ENCODE peak calls at places on chromosomes 6 and 20, in ten cellular contexts. One of them, this sample, is unnamed.

GRCh38 chr20:53606364-53606985 is 12.8 kb upstream of the ZNF217 start:
- DNase-seq in NCI-H510A treated with DMSO at 0.1 percent for 48 hours: no peak
- DNase-seq in epithelial cell of esophagus: no peak
- DNase-seq in GM23338: no peak
- DNase-seq in NCI-H2081: no peak
- DNase-seq in stimulated activated CD8-positive, alpha-beta memory T cell treated with anti-CD3 and anti-CD28 coated beads, Interleukin-15, amount 100 ng/mL, for 4 hours: no peak
- DNase-seq in fibroblast of mammary gland: peak
- DNase-seq in WERI-Rb-1: no peak
- DNase-seq in H9: no peak
- DNase-seq in BE2C: no peak
- DNase-seq in this sample: no peak

GRCh38 chr20:50379049-50379990 is 130.9 kb upstream of the PTPN1 start:
- DNase-seq in BE2C: peak
- DNase-seq in GM23338: no peak
- DNase-seq in NCI-H2081: peak
- DNase-seq in H9: no peak
- DNase-seq in fibroblast of mammary gland: peak
- DNase-seq in NCI-H510A treated with DMSO at 0.1 percent for 48 hours: no peak
- DNase-seq in WERI-Rb-1: no peak
- DNase-seq in stimulated activated CD8-positive, alpha-beta memory T cell treated with anti-CD3 and anti-CD28 coated beads, Interleukin-15, amount 100 ng/mL, for 4 hours: no peak
- DNase-seq in epithelial cell of esophagus: peak
- DNase-seq in this sample: no peak

GRCh38 chr20:36547186-36548005 is 6.1 kb downstream of the MYL9 start:
- DNase-seq in GM23338: no peak
- DNase-seq in NCI-H2081: no peak
- DNase-seq in H9: no peak
- DNase-seq in stimulated activated CD8-positive, alpha-beta memory T cell treated with anti-CD3 and anti-CD28 coated beads, Interleukin-15, amount 100 ng/mL, for 4 hours: no peak
- DNase-seq in epithelial cell of esophagus: no peak
- DNase-seq in BE2C: no peak
- DNase-seq in fibroblast of mammary gland: no peak
- DNase-seq in WERI-Rb-1: no peak
- DNase-seq in NCI-H510A treated with DMSO at 0.1 percent for 48 hours: no peak
- DNase-seq in this sample: no peak

GRCh38 chr20:36741072-36741471 is 4.8 kb downstream of the NDRG3 start:
- DNase-seq in fibroblast of mammary gland: no peak
- DNase-seq in stimulated activated CD8-positive, alpha-beta memory T cell treated with anti-CD3 and anti-CD28 coated beads, Interleukin-15, amount 100 ng/mL, for 4 hours: no peak
- DNase-seq in NCI-H2081: no peak
- DNase-seq in epithelial cell of esophagus: no peak
- DNase-seq in GM23338: no peak
- DNase-seq in BE2C: peak
- DNase-seq in WERI-Rb-1: peak
- DNase-seq in H9: no peak
- DNase-seq in NCI-H510A treated with DMSO at 0.1 percent for 48 hours: no peak
- DNase-seq in this sample: no peak

GRCh38 chr6:142246960-142247359 is 54.8 kb upstream of the ADGRG6 start:
- DNase-seq in fibroblast of mammary gland: no peak
- DNase-seq in GM23338: no peak
- DNase-seq in NCI-H510A treated with DMSO at 0.1 percent for 48 hours: no peak
- DNase-seq in epithelial cell of esophagus: no peak
- DNase-seq in BE2C: no peak
- DNase-seq in H9: no peak
- DNase-seq in stimulated activated CD8-positive, alpha-beta memory T cell treated with anti-CD3 and anti-CD28 coated beads, Interleukin-15, amount 100 ng/mL, for 4 hours: no peak
- DNase-seq in NCI-H2081: no peak
- DNase-seq in WERI-Rb-1: no peak
- DNase-seq in this sample: no peak

GRCh38 chr6:117568247-117568646 is 34.1 kb downstream of the GOPC start:
- DNase-seq in H9: no peak
- DNase-seq in NCI-H510A treated with DMSO at 0.1 percent for 48 hours: no peak
- DNase-seq in fibroblast of mammary gland: no peak
- DNase-seq in GM23338: no peak
- DNase-seq in WERI-Rb-1: no peak
- DNase-seq in stimulated activated CD8-positive, alpha-beta memory T cell treated with anti-CD3 and anti-CD28 coated beads, Interleukin-15, amount 100 ng/mL, for 4 hours: no peak
- DNase-seq in BE2C: no peak
- DNase-seq in epithelial cell of esophagus: no peak
- DNase-seq in NCI-H2081: no peak
- DNase-seq in this sample: no peak

GRCh38 chr20:50120935-50121693 is 8.2 kb upstream of the UBE2V1 start:
- DNase-seq in BE2C: peak
- DNase-seq in GM23338: peak
- DNase-seq in H9: peak
- DNase-seq in fibroblast of mammary gland: peak
- DNase-seq in NCI-H510A treated with DMSO at 0.1 percent for 48 hours: peak
- DNase-seq in epithelial cell of esophagus: peak
- DNase-seq in stimulated activated CD8-positive, alpha-beta memory T cell treated with anti-CD3 and anti-CD28 coated beads, Interleukin-15, amount 100 ng/mL, for 4 hours: peak
- DNase-seq in WERI-Rb-1: peak
- DNase-seq in NCI-H2081: peak
- DNase-seq in this sample: peak

GRCh38 chr20:25233016-25233772 is 14.7 kb upstream of the PYGB start:
- DNase-seq in WERI-Rb-1: no peak
- DNase-seq in epithelial cell of esophagus: peak
- DNase-seq in NCI-H510A treated with DMSO at 0.1 percent for 48 hours: no peak
- DNase-seq in H9: no peak
- DNase-seq in fibroblast of mammary gland: peak
- DNase-seq in BE2C: no peak
- DNase-seq in GM23338: no peak
- DNase-seq in stimulated activated CD8-positive, alpha-beta memory T cell treated with anti-CD3 and anti-CD28 coated beads, Interleukin-15, amount 100 ng/mL, for 4 hours: no peak
- DNase-seq in NCI-H2081: peak
- DNase-seq in this sample: no peak

GRCh38 chr6:167550936-167551633 is 226.2 kb downstream of the TTLL2 start:
- DNase-seq in stimulated activated CD8-positive, alpha-beta memory T cell treated with anti-CD3 and anti-CD28 coated beads, Interleukin-15, amount 100 ng/mL, for 4 hours: no peak
- DNase-seq in WERI-Rb-1: no peak
- DNase-seq in BE2C: no peak
- DNase-seq in H9: no peak
- DNase-seq in epithelial cell of esophagus: no peak
- DNase-seq in fibroblast of mammary gland: no peak
- DNase-seq in GM23338: no peak
- DNase-seq in NCI-H510A treated with DMSO at 0.1 percent for 48 hours: no peak
- DNase-seq in NCI-H2081: no peak
- DNase-seq in this sample: peak

GRCh38 chr6:16362819-16363589 is 124.6 kb downstream of the GMPR start:
- DNase-seq in WERI-Rb-1: no peak
- DNase-seq in H9: no peak
- DNase-seq in GM23338: no peak
- DNase-seq in NCI-H510A treated with DMSO at 0.1 percent for 48 hours: no peak
- DNase-seq in BE2C: no peak
- DNase-seq in epithelial cell of esophagus: no peak
- DNase-seq in fibroblast of mammary gland: no peak
- DNase-seq in stimulated activated CD8-positive, alpha-beta memory T cell treated with anti-CD3 and anti-CD28 coated beads, Interleukin-15, amount 100 ng/mL, for 4 hours: no peak
- DNase-seq in NCI-H2081: no peak
- DNase-seq in this sample: no peak

GRCh38 chr6:31768717-31769257 is 6.3 kb downstream of the SAPCD1 start:
- DNase-seq in NCI-H2081: no peak
- DNase-seq in epithelial cell of esophagus: no peak
- DNase-seq in H9: no peak
- DNase-seq in fibroblast of mammary gland: no peak
- DNase-seq in WERI-Rb-1: no peak
- DNase-seq in GM23338: no peak
- DNase-seq in NCI-H510A treated with DMSO at 0.1 percent for 48 hours: no peak
- DNase-seq in BE2C: no peak
- DNase-seq in stimulated activated CD8-positive, alpha-beta memory T cell treated with anti-CD3 and anti-CD28 coated beads, Interleukin-15, amount 100 ng/mL, for 4 hours: no peak
- DNase-seq in this sample: peak

GRCh38 chr20:53826597-53827291 is 233.1 kb upstream of the ZNF217 start:
- DNase-seq in BE2C: no peak
- DNase-seq in GM23338: no peak
- DNase-seq in H9: no peak
- DNase-seq in NCI-H2081: no peak
- DNase-seq in stimulated activated CD8-positive, alpha-beta memory T cell treated with anti-CD3 and anti-CD28 coated beads, Interleukin-15, amount 100 ng/mL, for 4 hours: no peak
- DNase-seq in NCI-H510A treated with DMSO at 0.1 percent for 48 hours: no peak
- DNase-seq in fibroblast of mammary gland: peak
- DNase-seq in WERI-Rb-1: no peak
- DNase-seq in epithelial cell of esophagus: peak
- DNase-seq in this sample: no peak

GRCh38 chr6:143901885-143902708 is 37.8 kb downstream of the ZC2HC1B start:
- DNase-seq in GM23338: no peak
- DNase-seq in NCI-H510A treated with DMSO at 0.1 percent for 48 hours: no peak
- DNase-seq in BE2C: no peak
- DNase-seq in H9: no peak
- DNase-seq in NCI-H2081: no peak
- DNase-seq in WERI-Rb-1: no peak
- DNase-seq in epithelial cell of esophagus: no peak
- DNase-seq in fibroblast of mammary gland: peak
- DNase-seq in stimulated activated CD8-positive, alpha-beta memory T cell treated with anti-CD3 and anti-CD28 coated beads, Interleukin-15, amount 100 ng/mL, for 4 hours: no peak
- DNase-seq in this sample: no peak